ENCODE peak calls at places on chromosome 2, in six cellular contexts. O is upper lobe of right lung, J is tibial artery, H is lower lobe of right lung, Q is BE2C, N is adrenal gland. X is an unnamed sample. For H3K4me1, the result is how much of the 10 kb centered on the place peaks cover.

GRCh38 chr2:74216642-74217041 is 18.2 kb downstream of the MTHFD2 start:
- DNase-seq in N (no peak), H (no peak), O (no peak), Q (no peak), J (no peak), X (no peak)

GRCh38 chr2:151972176-151973012 is 126.5 kb downstream of the CACNB4 start:
- DNase-seq in Q (no peak), J (no peak), H (no peak), O (no peak), N (no peak), X (no peak)

GRCh38 chr2:121076501-121076820 is 208.5 kb downstream of the TFCP2L1 start:
- DNase-seq in H (no peak), O (no peak), N (no peak), J (no peak), Q (no peak), X (no peak)

GRCh38 chr2:128624956-128625355 is 306.3 kb upstream of the HS6ST1 start:
- DNase-seq in O (peak), N (no peak), H (peak), Q (no peak), J (no peak), X (peak)

GRCh38 chr2:158745067-158745865 is 49.9 kb upstream of the DAPL1 start:
- DNase-seq in H (no peak), Q (peak), O (no peak), J (no peak), N (peak), X (no peak)

GRCh38 chr2:222445226-222445625 is 20.9 kb downstream of the SGPP2 start:
- DNase-seq in N (no peak), Q (no peak), J (no peak), H (no peak), O (no peak), X (no peak)

GRCh38 chr2:157173740-157174184 is 83.7 kb upstream of the GALNT5 start:
- DNase-seq in H (no peak), O (no peak), J (no peak), Q (no peak), N (no peak), X (no peak)

GRCh38 chr2:201882353-201883095 is 76.2 kb downstream of the CDK15 start:
- DNase-seq in O (no peak), N (peak), Q (peak), J (no peak), H (no peak), X (peak)

GRCh38 chr2:54456526-54457325 is 599 bp downstream of the SPTBN1 start:
- DNase-seq in N (peak), J (no peak), Q (peak), O (peak), H (peak), X (peak)

GRCh38 chr2:1995987-1996386 is 251.7 kb upstream of the PXDN start:
- DNase-seq in N (no peak), J (no peak), H (no peak), Q (no peak), O (no peak), X (no peak)

GRCh38 chr2:172639823-172640222 is 83.9 kb downstream of the PDK1 start:
- DNase-seq in O (no peak), Q (no peak), N (no peak), J (no peak), H (no peak), X (no peak)

GRCh38 chr2:118221952-118222594 is 133.8 kb downstream of the INSIG2 start:
- DNase-seq in H (no peak), J (peak), O (no peak), Q (peak), N (peak), X (no peak)

GRCh38 chr2:150596071-150596470 is 108.6 kb upstream of the RND3 start:
- DNase-seq in N (no peak), Q (no peak), J (no peak), H (no peak), O (no peak), X (no peak)

GRCh38 chr2:158753561-158754302 is 41.4 kb upstream of the DAPL1 start:
- DNase-seq in H (no peak), Q (peak), N (peak), O (no peak), J (no peak), X (no peak)

GRCh38 chr2:167289651-167290410 is 401.6 kb downstream of the XIRP2 start:
- DNase-seq in H (no peak), J (no peak), O (no peak), N (no peak), Q (no peak), X (no peak)

GRCh38 chr2:28390241-28390856 is 2.3 kb upstream of the FOSL2 start:
- DNase-seq in N (peak), J (peak), O (peak), H (peak), Q (peak), X (peak)

GRCh38 chr2:128784626-128785306 is 466.1 kb upstream of the HS6ST1 start:
- DNase-seq in H (no peak), N (no peak), Q (no peak), O (peak), J (no peak), X (no peak)

GRCh38 chr2:134715932-134716643 is 2.7 kb downstream of the TMEM163 start:
- DNase-seq in H (no peak), J (no peak), Q (no peak), O (no peak), N (no peak), X (no peak)

GRCh38 chr2:211867845-211868361 is 670.7 kb downstream of the ERBB4 start:
- DNase-seq in H (no peak), O (no peak), N (no peak), J (no peak), Q (no peak), X (no peak)

GRCh38 chr2:130827502-130828251 is 9.0 kb upstream of the ARHGEF4 start:
- DNase-seq in J (no peak), N (no peak), Q (no peak), H (peak), O (no peak), X (peak)

GRCh38 chr2:117523267-117523666 is 291.2 kb upstream of the DDX18 start:
- DNase-seq in O (peak), Q (peak), J (peak), N (peak), H (peak), X (peak)

GRCh38 chr2:68749345-68749744 is 14.7 kb downstream of the ARHGAP25 start:
- DNase-seq in O (no peak), N (no peak), H (no peak), J (no peak), Q (no peak), X (no peak)

GRCh38 chr2:222298311-222299150 is at the start of gene PAX3:
- DNase-seq in N (no peak), O (no peak), Q (no peak), H (no peak), J (no peak), X (no peak)

GRCh38 chr2:168490916-168491605 is 35.0 kb downstream of the CERS6 start:
- DNase-seq in Q (no peak), H (no peak), J (no peak), O (no peak), N (no peak), X (no peak)

GRCh38 chr2:241501551-241501950 is 6.8 kb downstream of the STK25 start:
- DNase-seq in J (no peak), O (no peak), H (peak), N (no peak), Q (no peak), X (no peak)

GRCh38 chr2:168350380-168350779 is 103.0 kb upstream of the STK39 start:
- DNase-seq in N (no peak), O (no peak), H (no peak), J (no peak), Q (no peak), X (no peak)

GRCh38 chr2:162243305-162243693 is at the start of gene FAP:
- DNase-seq in N (no peak), Q (no peak), H (no peak), J (peak), O (no peak), X (no peak)
- H3K4me1 ChIP-seq in N (under half), Q (under half), H (under half), J (under half), O (under half), X (under half)

GRCh38 chr2:264493-265468 is at the start of gene ACP1:
- DNase-seq in N (peak), Q (peak), O (peak), J (peak), H (peak), X (peak)
- TF ChIP-seq CTCF in N (no peak), Q (no peak), O (no peak), J (no peak), H (no peak), X (no peak)

GRCh38 chr2:64402876-64403275 is 51.1 kb upstream of the LGALSL start:
- DNase-seq in Q (no peak), H (no peak), N (no peak), J (no peak), O (no peak), X (no peak)

GRCh38 chr2:64403426-64403825 is 50.5 kb upstream of the LGALSL start:
- DNase-seq in J (no peak), Q (no peak), N (no peak), H (no peak), O (no peak), X (no peak)

GRCh38 chr2:64400103-64400728 is 53.7 kb upstream of the LGALSL start:
- DNase-seq in O (no peak), J (no peak), H (no peak), N (peak), Q (no peak), X (no peak)

GRCh38 chr2:64400733-64401500 is 53.0 kb upstream of the LGALSL start:
- DNase-seq in Q (no peak), N (peak), H (no peak), O (no peak), J (no peak), X (no peak)

DNA sequence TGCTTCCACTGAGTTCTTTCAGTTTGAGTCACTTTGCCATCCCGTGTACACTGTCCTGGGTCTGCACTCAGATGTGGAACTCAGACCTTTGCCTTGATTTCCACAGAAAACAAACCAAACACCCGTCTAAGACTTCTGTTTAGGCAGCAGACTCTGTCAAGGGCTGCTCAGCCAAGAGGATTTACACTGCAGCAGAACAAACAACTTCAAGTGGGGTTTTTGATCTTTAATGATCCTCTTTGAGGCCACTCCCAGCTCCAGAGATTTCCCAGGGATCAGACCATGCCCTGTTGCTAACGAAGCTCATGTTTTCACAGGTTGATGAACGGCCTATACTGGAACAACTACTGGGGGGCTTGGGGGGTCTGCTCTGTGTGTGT is 52.5 kb upstream of the LGALSL start:
- DNase-seq in Q (no peak), H (no peak), O (no peak), J (no peak), N (no peak), X (no peak)
- H3K4me1 ChIP-seq in Q (under half), H (half or more), O (half or more), J (under half), N (half or more), X (under half)

DNA sequence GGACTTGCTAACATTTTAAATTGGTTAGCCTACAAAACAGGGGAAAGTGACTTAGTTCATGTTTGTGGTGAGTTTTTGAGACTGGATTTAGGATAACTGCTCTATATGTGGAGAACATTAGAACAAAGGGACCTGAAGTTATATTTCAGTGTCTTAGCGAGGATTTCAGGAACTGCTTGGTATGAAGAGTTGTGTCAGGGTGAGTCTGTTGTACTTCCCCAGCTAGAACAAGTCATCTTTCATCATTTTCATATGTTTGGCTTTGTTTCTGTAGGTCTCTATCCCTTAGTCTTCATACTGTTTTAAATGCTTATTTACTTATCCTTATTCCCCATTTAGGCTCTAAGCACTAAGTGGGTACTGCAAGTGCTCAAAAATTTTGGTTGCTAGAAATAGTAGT is 41.9 kb downstream of the KCMF1 start:
- DNase-seq in O (no peak), Q (no peak), N (no peak), J (no peak), H (no peak), X (no peak)
- TF ChIP-seq CTCF in O (no peak), Q (no peak), N (no peak), J (no peak), H (no peak), X (no peak)

GRCh38 chr2:138507267-138507666 is 5.7 kb downstream of the SPOPL start:
- DNase-seq in Q (no peak), O (no peak), H (no peak), N (no peak), J (no peak), X (no peak)
- H3K4me1 ChIP-seq in Q (under half), O (under half), H (under half), N (under half), J (under half), X (under half)

GRCh38 chr2:173986805-173987204 is 21.6 kb upstream of the SP3 start:
- DNase-seq in N (peak), J (peak), H (no peak), O (no peak), Q (no peak), X (no peak)

GRCh38 chr2:173991857-173992588 is 26.9 kb upstream of the SP3 start:
- DNase-seq in H (no peak), O (no peak), Q (peak), N (no peak), J (peak), X (no peak)

GRCh38 chr2:173990970-173991819 is 26.0 kb upstream of the SP3 start:
- DNase-seq in O (no peak), H (no peak), N (peak), J (peak), Q (peak), X (peak)

GRCh38 chr2:173989886-173990744 is 24.9 kb upstream of the SP3 start:
- DNase-seq in Q (no peak), N (no peak), H (no peak), J (no peak), O (no peak), X (no peak)

GRCh38 chr2:173989160-173989885 is 24.1 kb upstream of the SP3 start:
- DNase-seq in H (no peak), J (peak), N (no peak), Q (no peak), O (no peak), X (no peak)
- TF ChIP-seq CTCF in H (no peak), J (peak), N (no peak), Q (no peak), O (peak), X (no peak)

GRCh38 chr2:164792316-164793127 is 49.1 kb downstream of the COBLL1 start:
- DNase-seq in O (no peak), N (no peak), J (no peak), H (no peak), Q (no peak), X (no peak)
- H3K4me1 ChIP-seq in O (under half), N (under half), J (under half), H (under half), Q (under half), X (under half)

GRCh38 chr2:205052781-205053180 is 507.5 kb downstream of the PARD3B start:
- DNase-seq in O (no peak), J (no peak), Q (no peak), H (no peak), N (no peak), X (no peak)

GRCh38 chr2:205047273-205047839 is 502.1 kb downstream of the PARD3B start:
- DNase-seq in N (no peak), J (no peak), Q (no peak), O (no peak), H (no peak), X (no peak)

GRCh38 chr2:205054789-205055188 is 509.5 kb downstream of the PARD3B start:
- DNase-seq in H (no peak), J (no peak), N (no peak), Q (peak), O (no peak), X (no peak)

GRCh38 chr2:205053827-205054410 is 508.6 kb downstream of the PARD3B start:
- DNase-seq in O (no peak), H (no peak), J (no peak), N (no peak), Q (peak), X (no peak)

GRCh38 chr2:205051417-205051816 is 506.1 kb downstream of the PARD3B start:
- DNase-seq in Q (no peak), N (no peak), H (no peak), J (no peak), O (no peak), X (no peak)
- TF ChIP-seq CTCF in Q (peak), N (no peak), H (no peak), J (no peak), O (peak), X (no peak)

GRCh38 chr2:5954509-5954908 is 262.3 kb downstream of the SOX11 start:
- DNase-seq in Q (no peak), H (no peak), J (no peak), O (no peak), N (no peak), X (no peak)

DNA sequence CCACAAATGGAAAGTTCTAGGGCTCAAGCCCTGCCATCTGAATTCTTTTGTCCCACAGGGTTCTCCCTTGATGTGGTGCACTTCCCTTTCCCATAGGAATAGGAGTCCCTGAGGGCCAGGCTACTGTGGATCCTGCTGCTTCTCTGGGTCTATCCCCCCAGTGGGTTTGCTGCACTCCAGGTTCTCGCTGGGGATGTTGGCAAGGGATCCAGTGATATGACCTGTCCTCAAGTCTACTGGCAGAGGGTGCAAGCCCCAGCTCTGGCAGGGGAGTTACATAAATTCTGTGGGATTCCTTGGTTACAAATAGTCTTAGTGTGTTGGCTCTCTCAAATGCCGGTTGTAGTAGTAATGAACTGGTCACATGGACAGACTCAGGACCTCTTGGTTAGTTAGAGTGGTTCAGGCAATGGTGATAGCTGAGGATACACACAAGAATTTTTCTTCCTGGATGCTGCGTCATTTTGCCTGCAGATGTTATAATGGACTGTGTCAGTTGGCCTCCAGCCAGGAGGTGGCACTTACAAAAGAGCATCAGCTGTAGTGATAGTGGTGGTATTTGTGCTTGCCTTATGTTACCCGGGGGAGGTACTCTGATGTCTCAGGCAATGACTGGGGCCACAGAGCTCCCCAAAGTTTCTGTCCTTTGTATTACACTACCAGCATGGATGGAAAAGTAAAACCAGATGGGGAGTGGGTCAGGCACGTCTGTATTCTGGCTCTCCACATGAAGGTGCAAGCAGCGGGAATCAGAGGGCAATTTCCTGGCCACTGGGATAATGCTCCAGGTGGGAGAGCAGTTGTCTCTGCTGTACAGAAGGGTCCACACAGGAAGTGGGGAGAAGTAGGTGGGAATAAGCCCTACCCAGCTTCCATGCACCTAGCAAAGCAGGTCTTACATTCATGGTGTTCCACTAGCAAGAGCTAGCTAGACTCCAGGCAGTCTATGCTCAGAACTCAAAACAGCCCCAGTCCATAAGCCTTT is 267.9 kb downstream of the SOX11 start:
- DNase-seq in N (no peak), J (no peak), O (no peak), Q (peak), H (no peak), X (no peak)
- H3K4me1 ChIP-seq in N (under half), J (under half), O (under half), Q (under half), H (under half), X (under half)